ENCODE peak calls at places on chromosomes 6 and 20, in six cellular contexts. P is astrocyte of the spinal cord, A is skeletal muscle cell, D is fibroblast of villous mesenchyme, H is kidney glomerular epithelial cell, U is endothelial cell. N is an unnamed sample.

GRCh38 chr20:22686097-22686496 is 101.7 kb upstream of the FOXA2 start:
- DNase-seq in P (peak), A (peak), D (peak), H (peak), U (peak), N (peak)

GRCh38 chr6:144488590-144488989 is 203.5 kb downstream of the UTRN start:
- DNase-seq in P (no peak), A (no peak), D (no peak), H (no peak), U (no peak), N (no peak)

GRCh38 chr6:142833054-142833453 is 111.9 kb downstream of the HIVEP2 start:
- DNase-seq in P (peak), A (peak), D (peak), H (peak), U (no peak), N (peak)

GRCh38 chr6:8193541-8193940 is 91.2 kb upstream of the EEF1E1 start:
- DNase-seq in P (no peak), A (no peak), D (no peak), H (peak), U (no peak), N (no peak)

GRCh38 chr6:1222426-1223311 is 89.2 kb upstream of the FOXQ1 start:
- DNase-seq in P (no peak), A (no peak), D (no peak), H (no peak), U (no peak), N (no peak)

GRCh38 chr20:51759769-51760510 is 8.2 kb downstream of the ATP9A start:
- DNase-seq in P (no peak), A (no peak), D (no peak), H (no peak), U (no peak), N (no peak)

GRCh38 chr6:100433726-100434435 is 30.8 kb downstream of the SIM1 start:
- DNase-seq in P (no peak), A (no peak), D (no peak), H (peak), U (no peak), N (no peak)

GRCh38 chr6:29965873-29966601 is 23.7 kb downstream of the HLA-A start:
- DNase-seq in P (peak), A (no peak), D (peak), H (peak), U (peak), N (no peak)

GRCh38 chr6:92114797-92115196 is 1304.6 kb downstream of the EPHA7 start:
- DNase-seq in P (peak), A (no peak), D (no peak), H (no peak), U (no peak), N (no peak)

GRCh38 chr6:38604700-38605099 is 35.0 kb downstream of the BTBD9 start:
- DNase-seq in P (no peak), A (no peak), D (peak), H (peak), U (no peak), N (no peak)

GRCh38 chr6:125854355-125854754 is 63.6 kb downstream of the NCOA7 start:
- DNase-seq in P (no peak), A (no peak), D (no peak), H (no peak), U (no peak), N (no peak)

GRCh38 chr6:35919085-35919826 is 1.6 kb downstream of the SRPK1 start:
- DNase-seq in P (no peak), A (no peak), D (peak), H (no peak), U (no peak), N (no peak)

GRCh38 chr20:9609892-9610502 is 95.6 kb downstream of the LAMP5 start:
- DNase-seq in P (peak), A (no peak), D (peak), H (peak), U (peak), N (peak)

GRCh38 chr6:170129691-170130171 is 161.1 kb downstream of the DLL1 start:
- DNase-seq in P (no peak), A (no peak), D (no peak), H (no peak), U (no peak), N (no peak)

GRCh38 chr6:66103354-66103753 is 396.3 kb upstream of the EYS start:
- DNase-seq in P (no peak), A (no peak), D (no peak), H (no peak), U (no peak), N (no peak)

GRCh38 chr20:1299522-1299921 is 29.4 kb downstream of the SDCBP2 start:
- DNase-seq in P (no peak), A (no peak), D (no peak), H (no peak), U (peak), N (no peak)

GRCh38 chr6:131909408-131910218 is 41.6 kb downstream of the CCN2 start:
- DNase-seq in P (peak), A (no peak), D (peak), H (peak), U (peak), N (no peak)

GRCh38 chr6:169976301-169977081 is 225.1 kb downstream of the ERMARD start:
- DNase-seq in P (no peak), A (no peak), D (no peak), H (no peak), U (no peak), N (no peak)

GRCh38 chr6:52423971-52424381 is 3.8 kb downstream of the EFHC1 start:
- DNase-seq in P (peak), A (peak), D (peak), H (peak), U (no peak), N (peak)

N was measured in AG09309.